ENCODE peak calls at places on chromosomes 11 and 22, in eight cellular contexts. N is RWPE1, W is lower leg skin, M is heart left ventricle, P is choroid plexus epithelial cell, Q is psoas muscle, O is cardiac fibroblast, R is fibroblast of lung. U is an unnamed sample.

GRCh38 chr22:41925783-41926460 is 684 bp downstream of the TNFRSF13C start:
- DNase-seq in N (no peak), W (peak), M (peak), P (peak), Q (peak), O (peak), R (peak), U (peak)

GRCh38 chr11:128956401-128957203 is 13.9 kb upstream of the TP53AIP1 start:
- DNase-seq in N (peak), W (no peak), M (no peak), P (peak), Q (no peak), O (peak), R (peak), U (peak)

GRCh38 chr22:30841264-30841663 is 127.3 kb downstream of the MORC2 start:
- DNase-seq in N (peak), W (no peak), M (no peak), P (peak), Q (no peak), O (peak), R (no peak), U (no peak)

GRCh38 chr11:19714387-19715363 is 2.0 kb downstream of the NAV2 start:
- DNase-seq in N (no peak), W (peak), M (peak), P (peak), Q (peak), O (peak), R (peak), U (no peak)

GRCh38 chr11:92329137-92329536 is 104.5 kb downstream of the FAT3 start:
- DNase-seq in N (no peak), W (no peak), M (no peak), P (no peak), Q (no peak), O (no peak), R (no peak), U (no peak)

GRCh38 chr11:94574193-94574961 is 7.2 kb downstream of the PIWIL4 start:
- DNase-seq in N (no peak), W (no peak), M (no peak), P (peak), Q (no peak), O (peak), R (peak), U (no peak)

GRCh38 chr11:11569936-11570491 is 51.8 kb downstream of the GALNT18 start:
- DNase-seq in N (peak), W (peak), M (peak), P (no peak), Q (peak), O (peak), R (no peak), U (peak)

GRCh38 chr11:116379185-116379828 is 393.5 kb downstream of the BUD13 start:
- DNase-seq in N (peak), W (no peak), M (peak), P (peak), Q (no peak), O (peak), R (peak), U (peak)

GRCh38 chr11:4862447-4863236 is 13.6 kb upstream of the OR51S1 start:
- DNase-seq in N (no peak), W (no peak), M (no peak), P (no peak), Q (no peak), O (no peak), R (no peak), U (no peak)

GRCh38 chr22:43704051-43704450 is 108.1 kb downstream of the EFCAB6 start:
- DNase-seq in N (no peak), W (no peak), M (no peak), P (no peak), Q (no peak), O (no peak), R (no peak), U (no peak)

GRCh38 chr22:43697894-43698293 is 114.2 kb downstream of the EFCAB6 start:
- DNase-seq in N (no peak), W (no peak), M (no peak), P (no peak), Q (no peak), O (no peak), R (no peak), U (no peak)

GRCh38 chr22:43693245-43693644 is 118.9 kb downstream of the EFCAB6 start:
- DNase-seq in N (no peak), W (no peak), M (no peak), P (no peak), Q (no peak), O (no peak), R (no peak), U (no peak)

DNA sequence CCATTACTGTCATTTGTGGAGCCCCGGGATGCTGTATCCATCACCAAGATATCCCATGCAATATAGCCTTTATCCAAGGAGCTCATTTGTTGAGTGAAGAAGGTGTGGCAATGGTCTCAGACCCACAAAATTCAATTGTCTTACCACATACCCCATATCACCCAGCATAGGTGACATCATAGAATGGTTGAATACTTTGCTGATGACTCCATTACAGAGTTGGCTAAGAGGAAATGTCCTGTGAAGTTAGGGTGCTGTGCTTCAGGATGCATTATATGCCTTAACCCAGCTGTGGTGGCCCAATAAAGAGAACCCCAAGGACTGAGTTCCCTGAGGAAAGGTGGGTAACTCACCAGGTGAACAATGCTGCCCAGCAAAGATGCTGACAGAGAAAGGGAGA is 113.7 kb downstream of the EFCAB6 start:
- DNase-seq in N (no peak), W (no peak), M (no peak), P (no peak), Q (no peak), O (no peak), R (peak), U (no peak)
- TF ChIP-seq CTCF in N (no peak), W (no peak), M (no peak), P (no peak), Q (no peak), O (no peak), R (no peak), U (no peak)

GRCh38 chr22:49820984-49821383 is 6.7 kb downstream of the BRD1 start:
- DNase-seq in N (no peak), W (no peak), M (no peak), P (peak), Q (no peak), O (no peak), R (no peak), U (no peak)
- TF ChIP-seq CTCF in N (no peak), W (no peak), M (peak), P (peak), Q (no peak), O (no peak), R (peak), U (no peak)

DNA sequence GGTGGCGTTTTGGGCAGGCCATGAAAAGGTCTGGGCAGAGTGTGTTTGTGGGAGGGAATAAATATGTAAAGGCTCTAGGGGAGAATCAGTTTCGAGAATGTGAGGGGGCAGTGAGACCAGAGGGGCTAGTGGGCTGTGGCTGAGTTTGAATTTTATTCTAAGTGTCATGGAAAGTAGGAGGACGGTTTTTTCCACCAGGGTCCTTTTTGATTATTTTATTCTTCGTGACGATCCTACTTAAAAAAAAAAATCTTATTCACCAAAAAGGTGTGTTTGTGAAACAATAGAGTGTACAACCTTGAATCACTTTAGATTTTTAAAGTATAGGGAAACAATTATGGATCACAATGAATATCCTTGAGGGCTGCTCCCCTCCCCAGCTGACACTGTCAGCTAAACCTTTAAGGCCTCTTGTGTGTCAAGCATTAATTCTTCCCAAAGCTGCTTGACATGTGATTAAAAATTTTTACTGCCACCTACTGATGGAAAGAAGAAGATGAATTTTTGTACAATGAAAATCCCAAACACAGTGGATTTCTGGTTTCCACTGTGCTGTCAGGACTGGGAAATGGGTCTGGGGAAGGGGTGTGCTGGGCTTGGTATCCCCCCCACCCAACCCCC is 107.5 kb upstream of the OR4B1 start:
- DNase-seq in N (peak), W (no peak), M (no peak), P (peak), Q (no peak), O (peak), R (peak), U (no peak)
- TF ChIP-seq CTCF in N (no peak), W (no peak), M (peak), P (peak), Q (peak), O (peak), R (peak), U (no peak)

GRCh38 chr11:12693485-12694181 is 19.4 kb downstream of the TEAD1 start:
- DNase-seq in N (peak), W (no peak), M (peak), P (peak), Q (peak), O (peak), R (peak), U (peak)
- TF ChIP-seq CTCF in N (no peak), W (no peak), M (no peak), P (peak), Q (no peak), O (no peak), R (no peak), U (no peak)